ENCODE peak calls at places on chromosomes 12 and 14, in five cellular contexts. N, D, E, A and U are unnamed samples.

GRCh38 chr12:133129368-133130037 is 571 bp downstream of the ZNF891 start:
- DNase-seq in N (peak; percentile 35), D (no peak), E (no peak), A (no peak), U (no peak)

GRCh38 chr14:103246089-103246488 is 87.9 kb upstream of the EIF5 start:
- DNase-seq in N (no peak), D (no peak), E (no peak), A (no peak), U (no peak)

GRCh38 chr14:66395300-66395699 is 90.9 kb upstream of the CCDC196 start:
- DNase-seq in N (no peak), D (no peak), E (no peak), A (no peak), U (no peak)

GRCh38 chr14:34539407-34540180 is at the start of gene EAPP:
- DNase-seq in N (peak; percentile 98), D (peak; percentile 95), E (peak; percentile 93), A (peak; percentile 99), U (peak; percentile 99)

GRCh38 chr12:30415777-30416176 is 279.9 kb downstream of the IPO8 start:
- DNase-seq in N (no peak), D (no peak), E (no peak), A (no peak), U (no peak)

GRCh38 chr12:42482086-42482819 is 107.3 kb downstream of the PRICKLE1 start:
- DNase-seq in N (peak; percentile 89), D (peak; percentile 64), E (no peak), A (no peak), U (peak; percentile 39)

GRCh38 chr14:88323086-88323519 is at the start of gene KCNK10:
- DNase-seq in N (no peak), D (no peak), E (no peak), A (no peak), U (no peak)

GRCh38 chr12:27965411-27965810 is 7.1 kb downstream of the PTHLH start:
- DNase-seq in N (no peak), D (no peak), E (no peak), A (no peak), U (no peak)

GRCh38 chr14:103292426-103293374 is 41.3 kb upstream of the EIF5 start:
- DNase-seq in N (peak; percentile 74), D (peak; percentile 91), E (peak; percentile 79), A (peak; percentile 84), U (peak; percentile 86)

GRCh38 chr12:83015390-83016225 is 328.9 kb downstream of the TMTC2 start:
- DNase-seq in N (peak; percentile 37), D (no peak), E (no peak), A (no peak), U (no peak)

GRCh38 chr12:29578731-29579130 is 81.2 kb upstream of the OVCH1 start:
- DNase-seq in N (no peak), D (no peak), E (no peak), A (no peak), U (no peak)

GRCh38 chr12:48454675-48455074 is 17.7 kb upstream of the ANP32D start:
- DNase-seq in N (peak; percentile 70), D (no peak), E (no peak), A (no peak), U (peak; percentile 46)

GRCh38 chr14:29627141-29627540 is 300.5 kb downstream of the PRKD1 start:
- DNase-seq in N (no peak), D (no peak), E (no peak), A (no peak), U (no peak)

DNA sequence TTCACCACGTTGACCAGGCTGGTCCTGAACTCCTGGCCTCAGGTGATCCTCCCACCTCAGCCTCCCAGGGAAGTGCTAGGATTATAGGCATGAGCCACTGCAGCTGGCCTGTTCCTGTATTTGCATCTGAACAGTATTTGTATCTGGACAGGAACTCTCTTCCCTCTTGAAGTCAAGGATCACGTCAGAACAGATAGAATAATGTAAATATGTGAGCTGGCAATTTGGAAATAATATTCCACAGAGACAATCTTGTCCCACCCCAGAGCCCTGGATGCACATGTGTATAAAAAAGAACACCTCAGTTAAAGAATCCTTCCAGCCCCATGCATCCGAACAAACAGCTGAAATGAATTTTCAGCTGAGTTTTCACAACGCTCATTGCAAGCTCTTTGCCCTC is 118.3 kb downstream of the VEZT start:
- DNase-seq in N (no peak), D (no peak), E (no peak), A (no peak), U (no peak)
- H3K4me3 ChIP-seq in N (peak overlapping the region; percentile 25), D (no peak overlapping the region), E (no peak overlapping the region), A (no peak overlapping the region), U (no peak overlapping the region)

GRCh38 chr12:110743571-110744093 is 941 bp upstream of the PPP1CC start:
- DNase-seq in N (peak; percentile 46), D (peak; percentile 60), E (no peak), A (peak; percentile 71), U (peak; percentile 65)
- H3K4me3 ChIP-seq in N (peak overlapping the region; percentile 61), D (peak overlapping the region; percentile 95), E (peak overlapping the region; percentile 98), A (peak overlapping the region; percentile 95), U (peak overlapping the region; percentile 53)

GRCh38 chr14:94113073-94113472 is 2.5 kb downstream of the IFI27 start:
- DNase-seq in N (no peak), D (no peak), E (no peak), A (no peak), U (no peak)
- H3K4me3 ChIP-seq in N (no peak overlapping the region), D (no peak overlapping the region), E (no peak overlapping the region), A (no peak overlapping the region), U (no peak overlapping the region)

GRCh38 chr14:32205984-32206383 is 2.9 kb upstream of the RNU6-8 start:
- DNase-seq in N (no peak), D (no peak), E (no peak), A (no peak), U (no peak)
- H3K4me3 ChIP-seq in N (no peak overlapping the region), D (no peak overlapping the region), E (no peak overlapping the region), A (no peak overlapping the region), U (no peak overlapping the region)

DNA sequence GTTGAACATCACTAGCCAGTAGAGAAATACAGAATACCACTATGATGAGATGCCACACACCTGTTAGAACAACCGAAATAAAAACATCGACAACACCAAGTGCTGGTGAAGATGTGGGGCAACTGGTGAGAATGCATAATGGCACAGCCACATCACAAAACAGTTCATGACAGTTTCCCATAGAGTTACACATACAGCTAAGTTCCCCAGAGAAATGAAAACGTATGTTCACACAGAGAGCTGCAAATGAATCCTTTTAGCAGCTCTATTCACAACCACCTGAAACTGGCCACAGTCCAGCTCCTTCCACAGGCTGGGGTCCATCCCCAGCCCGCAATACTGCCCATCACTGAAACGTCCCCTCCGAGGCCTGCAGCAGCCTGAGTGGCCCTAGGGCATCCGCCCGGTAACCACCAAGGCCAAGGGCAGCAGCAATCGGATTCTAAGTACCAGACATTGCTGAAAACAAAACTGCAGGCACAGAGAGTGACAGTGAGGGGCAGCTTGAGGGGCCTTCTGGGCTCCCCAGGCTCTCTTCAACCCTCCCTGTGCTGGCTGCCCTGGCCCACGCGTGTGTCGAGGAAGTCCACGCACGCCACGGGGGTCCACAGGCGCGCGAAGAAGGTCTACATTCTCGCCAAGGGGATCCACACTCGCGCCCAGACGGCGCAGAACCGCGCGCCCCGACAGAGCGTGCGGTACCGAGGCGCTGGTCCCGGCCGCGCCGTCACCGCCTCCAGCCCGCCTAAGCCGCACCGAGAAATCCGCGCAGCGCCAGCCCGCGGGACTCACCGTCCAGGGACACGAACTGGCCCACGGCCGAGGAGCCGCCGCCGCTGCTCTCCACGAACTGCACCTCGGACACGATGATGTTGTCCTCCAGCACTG is 903 bp downstream of the BRF1 start:
- DNase-seq in N (no peak), D (no peak), E (no peak), A (no peak), U (no peak)
- H3K4me3 ChIP-seq in N (peak overlapping the region; percentile 74), D (peak overlapping the region; percentile 81), E (peak overlapping the region; percentile 99), A (peak overlapping the region; percentile 69), U (peak overlapping the region; percentile 35)

DNA sequence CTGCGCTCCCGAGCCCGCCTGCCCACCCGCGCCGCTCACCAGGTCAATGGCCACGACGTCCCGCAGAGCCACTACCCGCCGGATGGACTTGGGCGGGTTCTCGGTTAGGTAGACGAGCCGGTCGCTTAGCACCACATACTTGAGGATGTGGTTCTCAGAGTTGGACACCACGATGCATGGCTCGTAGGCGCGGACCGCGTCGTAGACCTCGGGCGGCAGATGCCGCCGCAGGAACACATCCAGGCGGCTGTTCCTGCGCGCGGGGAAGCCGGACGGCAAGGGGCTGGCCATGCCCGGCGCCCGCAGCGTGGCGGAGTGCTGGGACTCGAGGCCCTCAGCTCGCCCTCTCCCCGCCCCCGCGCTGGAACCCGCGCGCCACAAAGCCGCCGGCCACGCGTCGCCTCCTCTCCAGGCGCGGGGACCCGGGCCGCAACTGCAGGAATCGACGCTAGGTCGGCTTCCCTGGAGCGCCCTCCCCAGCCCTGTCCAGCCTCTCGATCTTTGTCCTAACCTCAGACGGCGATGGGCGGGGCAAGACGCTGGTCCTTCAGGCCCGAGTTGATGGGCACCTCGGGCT is at the start of gene C12orf56:
- DNase-seq in N (no peak), D (peak; percentile 64), E (peak; percentile 84), A (no peak), U (peak; percentile 42)
- H3K4me3 ChIP-seq in N (peak within 1 kb of the TSS; percentile 38), D (no peak within 1 kb of the TSS), E (peak within 1 kb of the TSS; percentile 51), A (peak within 1 kb of the TSS; percentile 24), U (no peak within 1 kb of the TSS)

GRCh38 chr14:49886523-49886922 is 6.4 kb upstream of the ARF6 start:
- DNase-seq in N (no peak), D (no peak), E (no peak), A (no peak), U (no peak)
- H3K4me3 ChIP-seq in N (no peak overlapping the region), D (no peak overlapping the region), E (no peak overlapping the region), A (no peak overlapping the region), U (no peak overlapping the region)

GRCh38 chr14:24369907-24370687 is 2.1 kb downstream of the NFATC4 start:
- DNase-seq in N (no peak), D (no peak), E (no peak), A (no peak), U (no peak)
- H3K4me3 ChIP-seq in N (no peak overlapping the region), D (no peak overlapping the region), E (no peak overlapping the region), A (no peak overlapping the region), U (no peak overlapping the region)

DNA sequence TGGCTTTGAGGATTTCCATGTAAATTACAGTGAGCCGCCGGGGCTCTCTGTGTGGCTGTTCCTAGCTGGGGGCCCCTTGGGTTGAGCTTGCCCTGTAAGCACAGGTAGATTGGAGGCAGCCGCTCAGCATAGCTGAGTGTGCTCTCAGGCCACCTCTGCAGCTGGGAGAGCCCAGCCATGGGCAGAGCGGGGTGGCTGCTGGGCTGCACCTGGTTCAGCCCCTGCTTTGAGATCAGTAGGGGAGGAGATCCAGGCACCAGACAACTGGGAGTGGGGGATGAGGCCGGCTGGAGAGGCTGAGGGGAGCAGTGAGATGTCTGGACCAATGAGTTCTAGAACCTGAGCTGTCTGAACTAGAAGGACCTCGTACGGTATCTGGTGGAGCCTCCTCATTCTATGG is 44.8 kb downstream of the CACNA1C start:
- DNase-seq in N (no peak), D (no peak), E (no peak), A (peak; percentile 63), U (no peak)
- H3K4me3 ChIP-seq in N (no peak overlapping the region), D (no peak overlapping the region), E (no peak overlapping the region), A (no peak overlapping the region), U (no peak overlapping the region)

GRCh38 chr14:58331111-58331510 is 32.8 kb downstream of the ARID4A start:
- DNase-seq in N (peak; percentile 99), D (peak; percentile 79), E (peak; percentile 11), A (peak; percentile 86), U (peak; percentile 96)
- H3K4me3 ChIP-seq in N (peak overlapping the region; percentile 31), D (no peak overlapping the region), E (no peak overlapping the region), A (no peak overlapping the region), U (no peak overlapping the region)